ENCODE peak calls at places on chromosomes 12 and 14, in nine cellular contexts. One of them, this sample, is unnamed.
A peak's percentile ranks its signal among the peaks of the same experiment; 100 is the strongest.

GRCh38 chr14:52369305-52369781 is 55.2 kb downstream of the PTGER2 start:
- DNase-seq in K562: no peak
- DNase-seq in RWPE2: no peak
- DNase-seq in lower lobe of right lung: no peak
- DNase-seq in neural progenitor cell: no peak
- DNase-seq in prostate gland: no peak
- DNase-seq in pancreas: no peak
- DNase-seq in tibial nerve: peak; percentile 17
- DNase-seq in thoracic aorta: no peak
- DNase-seq in this sample: no peak

GRCh38 chr12:49048953-49049352 is 11.6 kb downstream of the KMT2D start:
- DNase-seq in K562: no peak
- DNase-seq in RWPE2: no peak
- DNase-seq in lower lobe of right lung: peak; percentile 25
- DNase-seq in neural progenitor cell: no peak
- DNase-seq in prostate gland: no peak
- DNase-seq in pancreas: no peak
- DNase-seq in tibial nerve: no peak
- DNase-seq in thoracic aorta: no peak
- DNase-seq in this sample: no peak

GRCh38 chr14:67853748-67854147 is 34.2 kb downstream of the RAD51B start:
- DNase-seq in K562: no peak
- DNase-seq in RWPE2: no peak
- DNase-seq in lower lobe of right lung: no peak
- DNase-seq in neural progenitor cell: no peak
- DNase-seq in prostate gland: peak; percentile 47
- DNase-seq in pancreas: no peak
- DNase-seq in tibial nerve: no peak
- DNase-seq in thoracic aorta: no peak
- DNase-seq in this sample: no peak

GRCh38 chr12:56358836-56359532 is 923 bp downstream of the STAT2 start:
- DNase-seq in K562: no peak
- DNase-seq in RWPE2: no peak
- DNase-seq in lower lobe of right lung: no peak
- DNase-seq in neural progenitor cell: no peak
- DNase-seq in prostate gland: no peak
- DNase-seq in pancreas: no peak
- DNase-seq in tibial nerve: peak; percentile 40
- DNase-seq in thoracic aorta: no peak
- DNase-seq in this sample: no peak

GRCh38 chr12:127455347-127456265 is 811.4 kb upstream of the TMEM132C start:
- DNase-seq in K562: no peak
- DNase-seq in RWPE2: no peak
- DNase-seq in lower lobe of right lung: no peak
- DNase-seq in neural progenitor cell: peak; percentile 62
- DNase-seq in prostate gland: no peak
- DNase-seq in pancreas: no peak
- DNase-seq in tibial nerve: no peak
- DNase-seq in thoracic aorta: no peak
- DNase-seq in this sample: no peak

GRCh38 chr12:122090759-122091535 is 12.4 kb downstream of the MLXIP start:
- DNase-seq in K562: no peak
- DNase-seq in RWPE2: no peak
- DNase-seq in lower lobe of right lung: no peak
- DNase-seq in neural progenitor cell: no peak
- DNase-seq in prostate gland: no peak
- DNase-seq in pancreas: no peak
- DNase-seq in tibial nerve: no peak
- DNase-seq in thoracic aorta: no peak
- DNase-seq in this sample: no peak

GRCh38 chr12:13101854-13102375 is 1.6 kb downstream of the GSG1 start:
- DNase-seq in K562: no peak
- DNase-seq in RWPE2: no peak
- DNase-seq in lower lobe of right lung: no peak
- DNase-seq in neural progenitor cell: no peak
- DNase-seq in prostate gland: peak; percentile 64
- DNase-seq in pancreas: no peak
- DNase-seq in tibial nerve: no peak
- DNase-seq in thoracic aorta: no peak
- DNase-seq in this sample: no peak

GRCh38 chr12:72272731-72273498 is 745 bp downstream of the TRHDE start:
- DNase-seq in K562: no peak
- DNase-seq in RWPE2: no peak
- DNase-seq in lower lobe of right lung: peak; percentile 56
- DNase-seq in neural progenitor cell: peak; percentile 56
- DNase-seq in prostate gland: no peak
- DNase-seq in pancreas: peak; percentile 28
- DNase-seq in tibial nerve: no peak
- DNase-seq in thoracic aorta: no peak
- DNase-seq in this sample: no peak

GRCh38 chr12:6552140-6552551 is 3.7 kb downstream of the IFFO1 start:
- DNase-seq in K562: no peak
- DNase-seq in RWPE2: no peak
- DNase-seq in lower lobe of right lung: no peak
- DNase-seq in neural progenitor cell: no peak
- DNase-seq in prostate gland: no peak
- DNase-seq in pancreas: no peak
- DNase-seq in tibial nerve: no peak
- DNase-seq in thoracic aorta: no peak
- DNase-seq in this sample: no peak

GRCh38 chr12:6549379-6550151 is 6.3 kb downstream of the IFFO1 start:
- DNase-seq in K562: no peak
- DNase-seq in RWPE2: no peak
- DNase-seq in lower lobe of right lung: no peak
- DNase-seq in neural progenitor cell: no peak
- DNase-seq in prostate gland: no peak
- DNase-seq in pancreas: no peak
- DNase-seq in tibial nerve: no peak
- DNase-seq in thoracic aorta: no peak
- DNase-seq in this sample: no peak

GRCh38 chr12:6551496-6552139 is 4.2 kb downstream of the IFFO1 start:
- DNase-seq in K562: no peak
- DNase-seq in RWPE2: no peak
- DNase-seq in lower lobe of right lung: no peak
- DNase-seq in neural progenitor cell: no peak
- DNase-seq in prostate gland: no peak
- DNase-seq in pancreas: no peak
- DNase-seq in tibial nerve: peak; percentile 52
- DNase-seq in thoracic aorta: no peak
- DNase-seq in this sample: no peak

GRCh38 chr12:6550294-6551062 is 5.4 kb downstream of the IFFO1 start:
- DNase-seq in K562: no peak
- DNase-seq in RWPE2: no peak
- DNase-seq in lower lobe of right lung: peak; percentile 78
- DNase-seq in neural progenitor cell: no peak
- DNase-seq in prostate gland: no peak
- DNase-seq in pancreas: no peak
- DNase-seq in tibial nerve: no peak
- DNase-seq in thoracic aorta: no peak
- DNase-seq in this sample: no peak

DNA sequence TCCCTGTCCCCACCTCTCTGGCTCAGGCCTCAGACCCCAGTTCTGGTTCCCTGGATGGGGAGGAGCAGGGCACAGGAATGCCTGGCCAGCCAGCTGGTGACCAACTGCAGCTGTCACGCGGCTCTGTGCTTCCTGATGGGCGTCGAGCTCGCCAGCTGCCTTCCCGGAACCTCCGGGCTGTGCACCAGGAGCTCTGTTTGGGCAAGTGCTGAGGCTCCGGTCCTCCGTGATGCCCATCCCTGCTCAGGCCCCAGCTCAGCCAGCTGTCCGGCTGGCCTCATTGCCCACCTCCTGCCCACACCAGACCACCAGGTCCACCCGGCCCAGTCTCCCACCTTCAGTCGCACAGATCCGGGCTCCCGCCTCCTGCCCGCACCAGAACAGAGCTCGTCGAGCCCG is 4.8 kb downstream of the IFFO1 start:
- DNase-seq in K562: no peak
- DNase-seq in RWPE2: no peak
- DNase-seq in lower lobe of right lung: no peak
- DNase-seq in neural progenitor cell: no peak
- DNase-seq in prostate gland: peak; percentile 64
- DNase-seq in pancreas: no peak
- DNase-seq in tibial nerve: no peak
- DNase-seq in thoracic aorta: no peak
- DNase-seq in this sample: no peak
- H3K4me1 ChIP-seq in K562: peaks cover 20% of the 10 kb centered on the region
- H3K4me1 ChIP-seq in RWPE2: peaks cover 40% of the 10 kb centered on the region
- H3K4me1 ChIP-seq in lower lobe of right lung: peaks cover 71% of the 10 kb centered on the region
- H3K4me1 ChIP-seq in neural progenitor cell: peaks cover 10% of the 10 kb centered on the region
- H3K4me1 ChIP-seq in prostate gland: peaks cover 11% of the 10 kb centered on the region
- H3K4me1 ChIP-seq in pancreas: no peaks in the 10 kb centered on the region
- H3K4me1 ChIP-seq in tibial nerve: peaks cover 5% of the 10 kb centered on the region
- H3K4me1 ChIP-seq in thoracic aorta: peaks cover 76% of the 10 kb centered on the region
- H3K4me1 ChIP-seq in this sample: peaks cover 18% of the 10 kb centered on the region

GRCh38 chr12:120956579-120957360 is 21.6 kb upstream of the HNF1A start:
- DNase-seq in K562: no peak
- DNase-seq in RWPE2: no peak
- DNase-seq in lower lobe of right lung: no peak
- DNase-seq in neural progenitor cell: no peak
- DNase-seq in prostate gland: no peak
- DNase-seq in pancreas: no peak
- DNase-seq in tibial nerve: no peak
- DNase-seq in thoracic aorta: no peak
- DNase-seq in this sample: no peak
- H3K4me1 ChIP-seq in K562: peaks cover 11% of the 10 kb centered on the region
- H3K4me1 ChIP-seq in RWPE2: no peaks in the 10 kb centered on the region
- H3K4me1 ChIP-seq in lower lobe of right lung: no peaks in the 10 kb centered on the region
- H3K4me1 ChIP-seq in neural progenitor cell: no peaks in the 10 kb centered on the region
- H3K4me1 ChIP-seq in prostate gland: no peaks in the 10 kb centered on the region
- H3K4me1 ChIP-seq in pancreas: no peaks in the 10 kb centered on the region
- H3K4me1 ChIP-seq in tibial nerve: no peaks in the 10 kb centered on the region
- H3K4me1 ChIP-seq in thoracic aorta: no peaks in the 10 kb centered on the region
- H3K4me1 ChIP-seq in this sample: no peaks in the 10 kb centered on the region

GRCh38 chr14:75197338-75197737 is 20.9 kb upstream of the TMED10 start:
- DNase-seq in K562: no peak
- DNase-seq in RWPE2: no peak
- DNase-seq in lower lobe of right lung: no peak
- DNase-seq in neural progenitor cell: no peak
- DNase-seq in prostate gland: no peak
- DNase-seq in pancreas: no peak
- DNase-seq in tibial nerve: no peak
- DNase-seq in thoracic aorta: no peak
- DNase-seq in this sample: no peak
- H3K4me1 ChIP-seq in K562: peaks cover 16% of the 10 kb centered on the region
- H3K4me1 ChIP-seq in RWPE2: peaks cover 21% of the 10 kb centered on the region
- H3K4me1 ChIP-seq in lower lobe of right lung: peaks cover 25% of the 10 kb centered on the region
- H3K4me1 ChIP-seq in neural progenitor cell: no peaks in the 10 kb centered on the region
- H3K4me1 ChIP-seq in prostate gland: peaks cover 4% of the 10 kb centered on the region
- H3K4me1 ChIP-seq in pancreas: peaks cover 49% of the 10 kb centered on the region
- H3K4me1 ChIP-seq in tibial nerve: no peaks in the 10 kb centered on the region
- H3K4me1 ChIP-seq in thoracic aorta: peaks cover 17% of the 10 kb centered on the region
- H3K4me1 ChIP-seq in this sample: peaks cover 10% of the 10 kb centered on the region

DNA sequence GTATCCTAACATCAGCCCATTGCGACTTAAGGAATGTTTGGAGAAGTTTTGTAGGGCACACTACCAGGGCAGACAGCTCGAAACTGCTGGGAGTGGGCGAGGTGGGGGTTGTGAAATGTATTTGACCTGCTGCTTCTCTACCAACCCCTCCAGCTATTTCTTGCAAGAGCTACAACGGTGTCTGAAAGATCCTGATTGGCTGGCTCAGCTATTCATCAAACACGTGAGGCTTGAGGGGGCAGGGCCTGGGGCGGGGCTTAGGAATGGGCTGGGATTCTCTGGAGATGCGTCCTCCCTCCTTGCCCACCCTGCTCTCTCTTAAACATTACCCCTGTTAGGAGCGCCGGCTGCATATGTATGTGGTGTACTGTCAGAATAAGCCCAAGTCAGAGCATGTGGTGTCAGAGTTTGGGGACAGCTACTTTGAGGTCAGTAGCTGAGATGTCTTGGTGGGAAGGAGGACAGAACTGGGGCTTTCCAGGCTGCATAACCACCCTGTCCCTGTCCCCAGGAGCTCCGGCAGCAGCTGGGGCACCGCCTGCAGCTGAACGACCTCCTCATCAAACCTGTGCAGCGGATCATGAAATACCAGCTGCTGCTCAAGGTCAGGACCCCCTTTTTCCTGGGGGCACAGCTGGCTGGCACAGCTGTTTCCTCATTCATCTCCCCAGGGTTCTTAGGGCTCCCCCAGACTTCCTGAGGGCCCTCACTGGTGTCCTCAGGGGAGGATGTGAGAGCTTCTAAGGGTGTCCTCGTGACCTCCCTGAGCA is 3.1 kb downstream of the ARHGEF25 start:
- DNase-seq in K562: peak; percentile 84
- DNase-seq in RWPE2: no peak
- DNase-seq in lower lobe of right lung: no peak
- DNase-seq in neural progenitor cell: peak; percentile 41
- DNase-seq in prostate gland: no peak
- DNase-seq in pancreas: no peak
- DNase-seq in tibial nerve: no peak
- DNase-seq in thoracic aorta: no peak
- DNase-seq in this sample: peak; percentile 77
- H3K4me1 ChIP-seq in K562: peaks cover 52% of the 10 kb centered on the region
- H3K4me1 ChIP-seq in RWPE2: no peaks in the 10 kb centered on the region
- H3K4me1 ChIP-seq in lower lobe of right lung: peaks cover 19% of the 10 kb centered on the region
- H3K4me1 ChIP-seq in neural progenitor cell: peaks cover 16% of the 10 kb centered on the region
- H3K4me1 ChIP-seq in prostate gland: no peaks in the 10 kb centered on the region
- H3K4me1 ChIP-seq in pancreas: no peaks in the 10 kb centered on the region
- H3K4me1 ChIP-seq in tibial nerve: no peaks in the 10 kb centered on the region
- H3K4me1 ChIP-seq in thoracic aorta: peaks cover 55% of the 10 kb centered on the region
- H3K4me1 ChIP-seq in this sample: peaks cover 13% of the 10 kb centered on the region

DNA sequence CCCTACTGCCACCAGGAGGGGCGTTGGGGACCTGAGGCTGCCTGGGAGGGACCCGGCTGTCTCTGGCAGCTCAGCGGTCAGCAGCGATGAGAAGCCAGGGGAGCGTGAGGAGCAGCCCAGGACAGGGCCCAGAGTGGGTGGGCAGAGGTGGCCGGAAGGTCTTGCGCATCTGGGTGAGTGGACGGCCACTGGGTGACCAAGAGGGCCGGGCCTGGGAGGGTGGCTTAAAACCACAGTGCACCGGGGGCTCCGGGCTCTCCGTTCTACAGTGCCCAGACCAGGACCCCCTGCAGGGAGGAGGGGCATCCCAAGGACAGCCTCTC is 10.0 kb downstream of the INF2 start:
- DNase-seq in K562: no peak
- DNase-seq in RWPE2: no peak
- DNase-seq in lower lobe of right lung: no peak
- DNase-seq in neural progenitor cell: no peak
- DNase-seq in prostate gland: no peak
- DNase-seq in pancreas: no peak
- DNase-seq in tibial nerve: no peak
- DNase-seq in thoracic aorta: no peak
- DNase-seq in this sample: no peak
- H3K4me1 ChIP-seq in K562: peaks cover 15% of the 10 kb centered on the region
- H3K4me1 ChIP-seq in RWPE2: peaks cover 12% of the 10 kb centered on the region
- H3K4me1 ChIP-seq in lower lobe of right lung: peaks cover 58% of the 10 kb centered on the region
- H3K4me1 ChIP-seq in neural progenitor cell: peaks cover 15% of the 10 kb centered on the region
- H3K4me1 ChIP-seq in prostate gland: no peaks in the 10 kb centered on the region
- H3K4me1 ChIP-seq in pancreas: no peaks in the 10 kb centered on the region
- H3K4me1 ChIP-seq in tibial nerve: no peaks in the 10 kb centered on the region
- H3K4me1 ChIP-seq in thoracic aorta: peaks cover 62% of the 10 kb centered on the region
- H3K4me1 ChIP-seq in this sample: peaks cover 4% of the 10 kb centered on the region

GRCh38 chr14:93045965-93046695 is 69.6 kb downstream of the ITPK1 start:
- DNase-seq in K562: peak; percentile 26
- DNase-seq in RWPE2: no peak
- DNase-seq in lower lobe of right lung: no peak
- DNase-seq in neural progenitor cell: no peak
- DNase-seq in prostate gland: no peak
- DNase-seq in pancreas: no peak
- DNase-seq in tibial nerve: no peak
- DNase-seq in thoracic aorta: no peak
- DNase-seq in this sample: peak; percentile 74
- H3K4me1 ChIP-seq in K562: peaks cover 33% of the 10 kb centered on the region
- H3K4me1 ChIP-seq in RWPE2: peaks cover 88% of the 10 kb centered on the region
- H3K4me1 ChIP-seq in lower lobe of right lung: peaks cover 71% of the 10 kb centered on the region
- H3K4me1 ChIP-seq in neural progenitor cell: peaks cover 44% of the 10 kb centered on the region
- H3K4me1 ChIP-seq in prostate gland: peaks cover 25% of the 10 kb centered on the region
- H3K4me1 ChIP-seq in pancreas: peaks cover 22% of the 10 kb centered on the region
- H3K4me1 ChIP-seq in tibial nerve: no peaks in the 10 kb centered on the region
- H3K4me1 ChIP-seq in thoracic aorta: peaks cover 67% of the 10 kb centered on the region
- H3K4me1 ChIP-seq in this sample: peaks cover 50% of the 10 kb centered on the region

GRCh38 chr14:73774671-73775070 is 60.5 kb upstream of the PNMA1 start:
- DNase-seq in K562: no peak
- DNase-seq in RWPE2: no peak
- DNase-seq in lower lobe of right lung: no peak
- DNase-seq in neural progenitor cell: no peak
- DNase-seq in prostate gland: no peak
- DNase-seq in pancreas: no peak
- DNase-seq in tibial nerve: no peak
- DNase-seq in thoracic aorta: no peak
- DNase-seq in this sample: no peak
- H3K4me1 ChIP-seq in K562: peaks cover 37% of the 10 kb centered on the region
- H3K4me1 ChIP-seq in RWPE2: peaks cover 18% of the 10 kb centered on the region
- H3K4me1 ChIP-seq in lower lobe of right lung: peaks cover 89% of the 10 kb centered on the region
- H3K4me1 ChIP-seq in neural progenitor cell: peaks cover 5% of the 10 kb centered on the region
- H3K4me1 ChIP-seq in prostate gland: peaks cover 11% of the 10 kb centered on the region
- H3K4me1 ChIP-seq in pancreas: peaks cover 23% of the 10 kb centered on the region
- H3K4me1 ChIP-seq in tibial nerve: no peaks in the 10 kb centered on the region
- H3K4me1 ChIP-seq in thoracic aorta: peaks cover 72% of the 10 kb centered on the region
- H3K4me1 ChIP-seq in this sample: peaks cover 9% of the 10 kb centered on the region

This sample was measured in BE2C.